ENCODE peak calls at places on chromosome 3, in five cellular contexts. G is AG04449; U is neural progenitor cell; D is esophagus muscularis mucosa; Z is CD8-positive, alpha-beta memory T cell. T is an unnamed sample.

GRCh38 chr3:193764959-193765358 is 172.0 kb downstream of the OPA1 start:
- DNase-seq in G (no peak), U (no peak), D (peak), Z (no peak), T (no peak)

GRCh38 chr3:126551839-126552687 is 6.7 kb downstream of the C3orf22 start:
- DNase-seq in G (no peak), U (no peak), D (no peak), Z (no peak), T (no peak)

GRCh38 chr3:141114179-141114745 is 63.1 kb downstream of the SPSB4 start:
- DNase-seq in G (no peak), U (no peak), D (no peak), Z (no peak), T (no peak)

GRCh38 chr3:127033171-127033570 is 50.3 kb downstream of the PLXNA1 start:
- DNase-seq in G (no peak), U (no peak), D (no peak), Z (no peak), T (no peak)

GRCh38 chr3:84946240-84946639 is 12.5 kb upstream of the CADM2 start:
- DNase-seq in G (no peak), U (peak), D (no peak), Z (no peak), T (no peak)

GRCh38 chr3:98961161-98962155 is 60.0 kb upstream of the DCBLD2 start:
- DNase-seq in G (peak), U (no peak), D (no peak), Z (no peak), T (no peak)

GRCh38 chr3:159866201-159866746 is 122.4 kb upstream of the IL12A start:
- DNase-seq in G (no peak), U (no peak), D (no peak), Z (no peak), T (no peak)

GRCh38 chr3:172065967-172066762 is 26.8 kb downstream of the FNDC3B start:
- DNase-seq in G (no peak), U (no peak), D (no peak), Z (no peak), T (no peak)

GRCh38 chr3:41525288-41526064 is 326.2 kb downstream of the CTNNB1 start:
- DNase-seq in G (no peak), U (peak), D (no peak), Z (no peak), T (no peak)

GRCh38 chr3:57256844-57257243 is 29.3 kb downstream of the APPL1 start:
- DNase-seq in G (no peak), U (no peak), D (no peak), Z (no peak), T (no peak)

GRCh38 chr3:104005815-104006214 is 1360.9 kb upstream of the ALCAM start:
- DNase-seq in G (no peak), U (no peak), D (no peak), Z (no peak), T (no peak)

GRCh38 chr3:127439621-127440020 is 150.9 kb downstream of the TPRA1 start:
- DNase-seq in G (no peak), U (no peak), D (no peak), Z (no peak), T (no peak)

GRCh38 chr3:191324936-191325335 is 4.3 kb upstream of the CCDC50 start:
- DNase-seq in G (no peak), U (no peak), D (no peak), Z (no peak), T (no peak)

GRCh38 chr3:82834098-82834497 is 1072.7 kb upstream of the GBE1 start:
- DNase-seq in G (no peak), U (no peak), D (no peak), Z (no peak), T (no peak)

GRCh38 chr3:52245322-52246263 is at the start of gene PPM1M:
- DNase-seq in G (no peak), U (peak), D (no peak), Z (peak), T (peak)

GRCh38 chr3:15860014-15860934 is 62.5 kb upstream of the ANKRD28 start:
- DNase-seq in G (no peak), U (peak), D (no peak), Z (peak), T (peak)

GRCh38 chr3:32502089-32502943 is at the start of gene CMTM6:
- DNase-seq in G (peak), U (peak), D (peak), Z (peak), T (peak)

GRCh38 chr3:70829101-70829500 is 516.7 kb upstream of the MDFIC2 start:
- DNase-seq in G (peak), U (no peak), D (no peak), Z (no peak), T (no peak)

GRCh38 chr3:154244644-154245043 is 79.6 kb downstream of the DHX36 start:
- DNase-seq in G (no peak), U (no peak), D (no peak), Z (no peak), T (no peak)

GRCh38 chr3:33006081-33006480 is 54.6 kb downstream of the CCR4 start:
- DNase-seq in G (no peak), U (peak), D (no peak), Z (no peak), T (peak)

GRCh38 chr3:81462921-81463320 is 298.5 kb downstream of the GBE1 start:
- DNase-seq in G (no peak), U (no peak), D (no peak), Z (no peak), T (no peak)

GRCh38 chr3:38585791-38586420 is 63.6 kb downstream of the SCN5A start:
- DNase-seq in G (no peak), U (no peak), D (peak), Z (no peak), T (no peak)

GRCh38 chr3:143242101-143242500 is 122.5 kb downstream of the CHST2 start:
- DNase-seq in G (no peak), U (no peak), D (no peak), Z (no peak), T (no peak)

GRCh38 chr3:57953541-57953940 is 54.7 kb upstream of the FLNB start:
- DNase-seq in G (no peak), U (no peak), D (no peak), Z (no peak), T (no peak)

GRCh38 chr3:80408322-80408721 is 640.5 kb upstream of the ROBO1 start:
- DNase-seq in G (no peak), U (no peak), D (no peak), Z (no peak), T (no peak)

GRCh38 chr3:114760679-114761078 is 386.4 kb downstream of the ZBTB20 start:
- DNase-seq in G (no peak), U (no peak), D (no peak), Z (no peak), T (no peak)

GRCh38 chr3:114764056-114764492 is 383.0 kb downstream of the ZBTB20 start:
- DNase-seq in G (no peak), U (no peak), D (no peak), Z (no peak), T (no peak)

GRCh38 chr3:114762144-114762543 is 384.9 kb downstream of the ZBTB20 start:
- DNase-seq in G (no peak), U (no peak), D (no peak), Z (no peak), T (no peak)

GRCh38 chr3:114756506-114757279 is 390.4 kb downstream of the ZBTB20 start:
- DNase-seq in G (no peak), U (no peak), D (no peak), Z (no peak), T (no peak)

GRCh38 chr3:114758828-114759709 is 388.0 kb downstream of the ZBTB20 start:
- DNase-seq in G (no peak), U (no peak), D (no peak), Z (no peak), T (no peak)
- H3K4me3 ChIP-seq in G (no peak), U (no peak), D (peak), Z (no peak), T (no peak)

GRCh38 chr3:100086401-100086800 is 27.9 kb downstream of the FILIP1L start:
- DNase-seq in G (no peak), U (no peak), D (no peak), Z (no peak), T (no peak)
- H3K4me3 ChIP-seq in G (no peak), U (no peak), D (no peak), Z (no peak), T (no peak)

GRCh38 chr3:16978921-16979271 is 94.1 kb downstream of the PLCL2 start:
- DNase-seq in G (no peak), U (no peak), D (no peak), Z (no peak), T (no peak)

GRCh38 chr3:16982439-16982838 is 97.7 kb downstream of the PLCL2 start:
- DNase-seq in G (no peak), U (no peak), D (no peak), Z (no peak), T (no peak)

GRCh38 chr3:16975083-16975482 is 90.3 kb downstream of the PLCL2 start:
- DNase-seq in G (no peak), U (no peak), D (no peak), Z (no peak), T (no peak)

GRCh38 chr3:16978234-16978920 is 93.6 kb downstream of the PLCL2 start:
- DNase-seq in G (no peak), U (no peak), D (no peak), Z (no peak), T (no peak)
- H3K4me3 ChIP-seq in G (no peak), U (no peak), D (no peak), Z (no peak), T (no peak)

GRCh38 chr3:11770105-11770476 is 76.6 kb downstream of the TAMM41 start:
- DNase-seq in G (no peak), U (no peak), D (no peak), Z (no peak), T (no peak)
- H3K4me3 ChIP-seq in G (peak), U (peak), D (peak), Z (peak), T (no peak)

DNA sequence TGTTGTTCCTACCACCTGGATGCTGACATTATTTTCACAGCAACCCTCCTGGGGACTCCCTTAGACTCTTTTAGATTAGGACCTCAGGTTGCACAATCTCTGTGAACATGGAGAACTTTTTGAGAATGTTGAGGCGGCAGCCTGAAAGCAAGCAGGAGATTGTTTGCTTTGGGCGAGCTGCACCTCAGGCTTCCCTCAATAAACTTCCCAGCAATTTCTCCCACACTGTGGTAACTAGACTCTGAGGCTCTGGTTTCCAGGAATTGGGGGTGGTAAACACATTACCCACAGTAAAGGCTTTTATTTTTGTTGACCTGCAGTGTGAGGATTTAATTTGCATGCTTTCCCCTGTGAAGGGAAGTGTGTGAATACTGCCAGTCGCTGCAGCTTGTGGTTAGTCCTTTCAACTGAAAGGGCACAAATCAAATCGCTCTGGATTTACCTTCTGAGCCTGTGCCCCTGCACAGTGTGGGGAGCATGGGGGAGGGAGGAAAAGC is 35.2 kb upstream of the SIAH2 start:
- DNase-seq in G (no peak), U (peak), D (peak), Z (no peak), T (no peak)
- H3K4me3 ChIP-seq in G (no peak), U (peak), D (no peak), Z (no peak), T (no peak)

GRCh38 chr3:9934993-9935392 is 1.4 kb downstream of the CRELD1 start:
- DNase-seq in G (no peak), U (no peak), D (no peak), Z (no peak), T (no peak)
- H3K4me3 ChIP-seq in G (peak), U (no peak), D (peak), Z (peak), T (peak)